ENCODE peak calls at places on chromosome 9, in four cellular contexts. N is AG09309, P is GM20000, A is astrocyte of the spinal cord. R is an unnamed sample.

GRCh38 chr9:19631181-19631580 is 157.7 kb downstream of the SLC24A2 start:
- DNase-seq in N (no peak), P (no peak), A (no peak), R (no peak)

GRCh38 chr9:38436708-38437107 is 12.5 kb upstream of the IGFBPL1 start:
- DNase-seq in N (no peak), P (no peak), A (no peak), R (no peak)

GRCh38 chr9:108618906-108619550 is 236.8 kb downstream of the ACTL7B start:
- DNase-seq in N (no peak), P (no peak), A (peak; percentile 10), R (peak; percentile 30)

GRCh38 chr9:130194406-130194932 is 22.3 kb downstream of the NCS1 start:
- DNase-seq in N (no peak), P (no peak), A (no peak), R (no peak)

GRCh38 chr9:112179816-112180215 is 4.7 kb upstream of the SUSD1 start:
- DNase-seq in N (no peak), P (no peak), A (no peak), R (no peak)

GRCh38 chr9:89999534-90000370 is 394.9 kb downstream of the GADD45G start:
- DNase-seq in N (no peak), P (peak; percentile 80), A (peak; percentile 64), R (peak; percentile 40)

GRCh38 chr9:16138961-16139441 is 586.2 kb downstream of the CCDC171 start:
- DNase-seq in N (peak; percentile 52), P (no peak), A (peak; percentile 95), R (peak; percentile 93)

GRCh38 chr9:111743275-111743674 is 51.5 kb downstream of the SHOC1 start:
- DNase-seq in N (peak; percentile 72), P (no peak), A (peak; percentile 61), R (peak; percentile 45)

GRCh38 chr9:88379352-88379751 is 8.9 kb upstream of the SPIN1 start:
- DNase-seq in N (no peak), P (no peak), A (no peak), R (no peak)

GRCh38 chr9:129547869-129548570 is 72.9 kb downstream of the C9orf50 start:
- DNase-seq in N (no peak), P (no peak), A (no peak), R (no peak)

GRCh38 chr9:33817327-33818166 is 587 bp downstream of the UBE2R2 start:
- DNase-seq in N (peak; percentile 18), P (peak; percentile 66), A (peak; percentile 70), R (peak; percentile 70)
- TF ChIP-seq CTCF in N (peak; percentile 26), P (no peak), A (peak; percentile 35), R (peak; percentile 54)

DNA sequence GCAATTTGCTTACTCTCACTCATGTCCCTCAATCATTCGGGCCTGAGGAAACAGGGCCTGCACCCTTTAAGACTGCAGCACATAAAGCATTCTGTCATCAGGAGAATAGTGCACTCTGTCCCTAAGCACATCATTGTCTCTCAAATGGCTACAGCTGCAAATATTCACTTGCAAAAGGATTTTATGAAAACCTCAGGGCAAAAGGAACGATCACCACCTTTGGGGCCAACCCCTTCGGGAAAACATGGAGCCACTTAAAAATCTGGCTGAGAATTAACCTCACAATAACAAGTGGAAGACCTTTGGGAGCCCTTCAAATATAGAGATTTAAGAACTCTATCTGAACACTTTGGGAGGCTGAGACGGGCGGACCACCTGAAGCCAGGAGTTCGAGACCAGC is 68.4 kb downstream of the MAPKAP1 start:
- DNase-seq in N (no peak), P (no peak), A (no peak), R (no peak)
- TF ChIP-seq CTCF in N (no peak), P (no peak), A (no peak), R (no peak)

GRCh38 chr9:114072181-114073140 is 5.6 kb downstream of the AMBP start:
- DNase-seq in N (no peak), P (no peak), A (peak; percentile 32), R (no peak)
- TF ChIP-seq CTCF in N (no peak), P (no peak), A (peak; percentile 7), R (no peak)

DNA sequence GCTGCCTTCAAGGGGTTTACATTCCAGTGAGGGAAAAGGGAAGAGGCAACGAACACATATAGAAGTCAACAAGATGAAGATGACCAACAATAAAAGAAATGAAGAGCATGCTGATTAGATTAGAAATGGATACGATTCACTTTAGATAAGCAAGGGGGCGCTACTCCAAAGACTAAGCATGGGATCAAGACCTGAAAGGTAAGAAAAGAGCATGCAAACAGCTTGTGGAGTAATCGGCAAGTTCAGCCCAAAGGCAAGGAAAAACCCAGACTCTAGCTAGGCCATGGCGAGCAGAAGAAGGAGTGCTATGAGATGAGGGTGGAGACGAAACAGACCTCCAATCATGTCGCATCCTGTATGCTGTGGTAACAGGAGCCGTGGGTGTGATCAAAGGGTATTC is 124.4 kb downstream of the FANCC start:
- DNase-seq in N (no peak), P (no peak), A (no peak), R (no peak)
- TF ChIP-seq CTCF in N (no peak), P (no peak), A (peak; percentile 19), R (peak; percentile 23)

DNA sequence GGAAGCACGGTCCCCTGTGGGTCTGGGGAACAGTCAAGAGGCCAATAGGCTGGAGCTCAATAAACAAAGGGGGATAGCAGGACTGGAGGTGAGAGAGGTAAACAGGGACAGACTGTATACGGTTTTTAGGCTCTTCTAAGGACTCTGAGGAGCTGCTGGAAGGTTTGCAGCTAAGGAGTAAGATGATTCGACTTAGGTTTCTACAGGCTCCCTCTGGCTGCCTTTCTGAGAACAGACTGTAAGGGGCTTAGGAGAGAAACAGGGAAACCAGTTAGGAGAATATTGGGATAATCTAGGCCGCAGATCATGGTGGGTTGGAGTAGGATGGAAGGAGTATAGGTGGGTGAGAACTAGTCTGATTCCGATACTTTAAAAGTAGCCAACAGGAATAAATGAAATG is 10.4 kb downstream of the CDK5RAP2 start:
- DNase-seq in N (no peak), P (no peak), A (no peak), R (no peak)
- TF ChIP-seq CTCF in N (peak; percentile 19), P (no peak), A (peak; percentile 34), R (peak; percentile 16)

GRCh38 chr9:124969401-124969800 is 28.5 kb upstream of the GOLGA1 start:
- DNase-seq in N (peak; percentile 37), P (no peak), A (no peak), R (no peak)
- TF ChIP-seq CTCF in N (no peak), P (no peak), A (no peak), R (no peak)

GRCh38 chr9:6418764-6419163 is 5.8 kb downstream of the UHRF2 start:
- DNase-seq in N (no peak), P (no peak), A (no peak), R (no peak)
- TF ChIP-seq CTCF in N (no peak), P (no peak), A (no peak), R (no peak)

GRCh38 chr9:120792898-120793765 is at the start of gene FBXW2:
- DNase-seq in N (peak; percentile 43), P (peak; percentile 93), A (peak; percentile 90), R (peak; percentile 79)
- TF ChIP-seq CTCF in N (no peak), P (no peak), A (no peak), R (no peak)

R was measured in brain microvascular endothelial cell.